ENCODE peak calls at places on chromosomes 1 and 21, in eight cellular contexts. B, P, T, N, U, W, O and K are unnamed samples.

GRCh38 chr1:171884475-171884874 is 43.2 kb downstream of the DNM3 start:
- DNase-seq in N (no peak), W (no peak), B (no peak), O (no peak), T (peak), P (no peak), U (no peak), K (no peak)

GRCh38 chr1:118958937-118959631 is 29.1 kb downstream of the TBX15 start:
- DNase-seq in T (peak), O (no peak), N (no peak), B (no peak), P (no peak), U (no peak), W (no peak), K (no peak)

GRCh38 chr1:97412737-97413136 is 508.1 kb downstream of the DPYD start:
- DNase-seq in P (no peak), B (no peak), T (peak), U (no peak), O (no peak), W (no peak), N (peak), K (no peak)

GRCh38 chr1:185686996-185687778 is 47.0 kb upstream of the HMCN1 start:
- DNase-seq in P (no peak), T (no peak), O (no peak), B (no peak), U (no peak), W (no peak), N (no peak), K (no peak)

GRCh38 chr1:83818916-83819315 is 180.0 kb downstream of the TTLL7 start:
- DNase-seq in T (peak), O (peak), P (no peak), U (no peak), N (peak), B (peak), W (no peak), K (no peak)

GRCh38 chr1:52709016-52709415 is 10.9 kb upstream of the COA7 start:
- DNase-seq in W (no peak), N (no peak), T (no peak), O (no peak), U (no peak), B (no peak), P (no peak), K (no peak)

GRCh38 chr1:19096036-19096833 is 113.8 kb downstream of the UBR4 start:
- DNase-seq in N (no peak), P (no peak), O (peak), B (no peak), T (peak), W (peak), U (no peak), K (no peak)

GRCh38 chr21:28444567-28444966 is 548.1 kb downstream of the LTN1 start:
- DNase-seq in U (no peak), O (no peak), B (no peak), W (no peak), N (no peak), P (no peak), T (no peak), K (no peak)

GRCh38 chr21:46054031-46054430 is 43.9 kb upstream of the COL6A2 start:
- DNase-seq in B (no peak), P (no peak), W (no peak), O (no peak), N (no peak), U (no peak), T (no peak), K (no peak)

GRCh38 chr1:167631987-167632680 is 2.1 kb downstream of the RCSD1 start:
- DNase-seq in W (no peak), T (no peak), B (no peak), U (no peak), N (no peak), O (peak), P (no peak), K (no peak)

GRCh38 chr1:212012034-212012740 is 23.2 kb downstream of the INTS7 start:
- DNase-seq in U (no peak), B (peak), P (peak), N (peak), T (peak), O (peak), W (peak), K (peak)

GRCh38 chr1:52045236-52045635 is 9.8 kb downstream of the TXNDC12 start:
- DNase-seq in N (no peak), W (no peak), B (no peak), U (no peak), O (no peak), P (no peak), T (no peak), K (no peak)

GRCh38 chr1:220895412-220895946 is 16.2 kb downstream of the HLX start:
- DNase-seq in U (no peak), O (no peak), T (no peak), W (no peak), N (no peak), B (no peak), P (no peak), K (no peak)

GRCh38 chr1:102919659-102920058 is 188.7 kb downstream of the COL11A1 start:
- DNase-seq in P (no peak), O (no peak), T (no peak), W (no peak), B (peak), U (no peak), N (peak), K (no peak)